ENCODE peak calls at places on chromosomes 12 and 14, in five cellular contexts. One of them, this sample, is unnamed.

GRCh38 chr12:93434305-93434704 is 7.4 kb downstream of the UBE2N start:
- DNase-seq in fibroblast of pulmonary artery: no peak
- DNase-seq in lower lobe of right lung: no peak
- DNase-seq in heart right ventricle: no peak
- DNase-seq in cardiac fibroblast: no peak
- DNase-seq in this sample: no peak

GRCh38 chr12:14393736-14394135 is 28.3 kb downstream of the ATF7IP start:
- DNase-seq in fibroblast of pulmonary artery: peak; percentile 42
- DNase-seq in lower lobe of right lung: no peak
- DNase-seq in heart right ventricle: no peak
- DNase-seq in cardiac fibroblast: peak; percentile 75
- DNase-seq in this sample: no peak

GRCh38 chr12:102407776-102408486 is 72.4 kb downstream of the IGF1 start:
- DNase-seq in fibroblast of pulmonary artery: no peak
- DNase-seq in lower lobe of right lung: no peak
- DNase-seq in heart right ventricle: no peak
- DNase-seq in cardiac fibroblast: no peak
- DNase-seq in this sample: no peak

GRCh38 chr12:23694920-23695319 is 254.6 kb downstream of the SOX5 start:
- DNase-seq in fibroblast of pulmonary artery: no peak
- DNase-seq in lower lobe of right lung: no peak
- DNase-seq in heart right ventricle: no peak
- DNase-seq in cardiac fibroblast: no peak
- DNase-seq in this sample: no peak

GRCh38 chr12:19404232-19404880 is 34.9 kb upstream of the AEBP2 start:
- DNase-seq in fibroblast of pulmonary artery: no peak
- DNase-seq in lower lobe of right lung: no peak
- DNase-seq in heart right ventricle: no peak
- DNase-seq in cardiac fibroblast: no peak
- DNase-seq in this sample: no peak

GRCh38 chr12:116406529-116406928 is 129.0 kb upstream of the MED13L start:
- DNase-seq in fibroblast of pulmonary artery: peak; percentile 91
- DNase-seq in lower lobe of right lung: peak; percentile 77
- DNase-seq in heart right ventricle: peak; percentile 88
- DNase-seq in cardiac fibroblast: peak; percentile 96
- DNase-seq in this sample: peak; percentile 96

GRCh38 chr14:55537782-55538181 is 42.2 kb upstream of the KTN1 start:
- DNase-seq in fibroblast of pulmonary artery: no peak
- DNase-seq in lower lobe of right lung: no peak
- DNase-seq in heart right ventricle: no peak
- DNase-seq in cardiac fibroblast: no peak
- DNase-seq in this sample: no peak

GRCh38 chr14:56244138-56244789 is 126.1 kb downstream of the PELI2 start:
- DNase-seq in fibroblast of pulmonary artery: peak; percentile 87
- DNase-seq in lower lobe of right lung: no peak
- DNase-seq in heart right ventricle: no peak
- DNase-seq in cardiac fibroblast: peak; percentile 90
- DNase-seq in this sample: peak; percentile 29

GRCh38 chr14:91515979-91516378 is 5.9 kb upstream of the PPP4R3A start:
- DNase-seq in fibroblast of pulmonary artery: no peak
- DNase-seq in lower lobe of right lung: no peak
- DNase-seq in heart right ventricle: no peak
- DNase-seq in cardiac fibroblast: no peak
- DNase-seq in this sample: no peak

GRCh38 chr14:58299665-58300202 is 1.4 kb downstream of the ARID4A start:
- DNase-seq in fibroblast of pulmonary artery: no peak
- DNase-seq in lower lobe of right lung: no peak
- DNase-seq in heart right ventricle: no peak
- DNase-seq in cardiac fibroblast: peak; percentile 13
- DNase-seq in this sample: peak; percentile 13

GRCh38 chr14:74637184-74637562 is 25.1 kb upstream of the LTBP2 start:
- DNase-seq in fibroblast of pulmonary artery: no peak
- DNase-seq in lower lobe of right lung: no peak
- DNase-seq in heart right ventricle: no peak
- DNase-seq in cardiac fibroblast: no peak
- DNase-seq in this sample: no peak
- H3K4me3 ChIP-seq in fibroblast of pulmonary artery: no peak overlapping the region
- H3K4me3 ChIP-seq in lower lobe of right lung: no peak overlapping the region
- H3K4me3 ChIP-seq in heart right ventricle: no peak overlapping the region
- H3K4me3 ChIP-seq in cardiac fibroblast: no peak overlapping the region
- H3K4me3 ChIP-seq in this sample: no peak overlapping the region

DNA sequence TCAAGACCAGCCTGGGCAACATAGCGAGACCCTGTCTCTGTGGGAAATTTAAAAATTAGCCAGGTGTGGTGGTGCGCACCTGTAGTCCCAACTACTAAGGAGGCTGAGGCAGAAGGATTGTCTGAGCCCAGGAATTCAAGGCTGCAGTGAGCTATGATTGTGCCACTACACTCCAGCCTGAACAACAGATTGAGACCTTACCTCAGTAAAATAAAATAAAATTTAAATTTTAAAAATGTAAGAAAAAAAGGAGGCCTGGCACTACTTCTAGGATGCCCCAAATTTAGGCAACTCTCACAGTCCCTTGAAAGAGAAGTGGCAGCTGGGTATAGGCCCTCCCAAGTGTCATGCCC is 918 bp upstream of the INHBE start:
- DNase-seq in fibroblast of pulmonary artery: no peak
- DNase-seq in lower lobe of right lung: no peak
- DNase-seq in heart right ventricle: no peak
- DNase-seq in cardiac fibroblast: no peak
- DNase-seq in this sample: no peak
- H3K4me3 ChIP-seq in fibroblast of pulmonary artery: no peak overlapping the region
- H3K4me3 ChIP-seq in lower lobe of right lung: no peak overlapping the region
- H3K4me3 ChIP-seq in heart right ventricle: no peak overlapping the region
- H3K4me3 ChIP-seq in cardiac fibroblast: no peak overlapping the region
- H3K4me3 ChIP-seq in this sample: no peak overlapping the region

GRCh38 chr14:38255408-38255672 is 553 bp downstream of the CLEC14A start:
- DNase-seq in fibroblast of pulmonary artery: no peak
- DNase-seq in lower lobe of right lung: peak; percentile 51
- DNase-seq in heart right ventricle: no peak
- DNase-seq in cardiac fibroblast: peak; percentile 35
- DNase-seq in this sample: no peak
- H3K4me3 ChIP-seq in fibroblast of pulmonary artery: peak overlapping the region; percentile 52
- H3K4me3 ChIP-seq in lower lobe of right lung: peak overlapping the region; percentile 56
- H3K4me3 ChIP-seq in heart right ventricle: peak overlapping the region; percentile 69
- H3K4me3 ChIP-seq in cardiac fibroblast: peak overlapping the region; percentile 56
- H3K4me3 ChIP-seq in this sample: peak overlapping the region; percentile 34

DNA sequence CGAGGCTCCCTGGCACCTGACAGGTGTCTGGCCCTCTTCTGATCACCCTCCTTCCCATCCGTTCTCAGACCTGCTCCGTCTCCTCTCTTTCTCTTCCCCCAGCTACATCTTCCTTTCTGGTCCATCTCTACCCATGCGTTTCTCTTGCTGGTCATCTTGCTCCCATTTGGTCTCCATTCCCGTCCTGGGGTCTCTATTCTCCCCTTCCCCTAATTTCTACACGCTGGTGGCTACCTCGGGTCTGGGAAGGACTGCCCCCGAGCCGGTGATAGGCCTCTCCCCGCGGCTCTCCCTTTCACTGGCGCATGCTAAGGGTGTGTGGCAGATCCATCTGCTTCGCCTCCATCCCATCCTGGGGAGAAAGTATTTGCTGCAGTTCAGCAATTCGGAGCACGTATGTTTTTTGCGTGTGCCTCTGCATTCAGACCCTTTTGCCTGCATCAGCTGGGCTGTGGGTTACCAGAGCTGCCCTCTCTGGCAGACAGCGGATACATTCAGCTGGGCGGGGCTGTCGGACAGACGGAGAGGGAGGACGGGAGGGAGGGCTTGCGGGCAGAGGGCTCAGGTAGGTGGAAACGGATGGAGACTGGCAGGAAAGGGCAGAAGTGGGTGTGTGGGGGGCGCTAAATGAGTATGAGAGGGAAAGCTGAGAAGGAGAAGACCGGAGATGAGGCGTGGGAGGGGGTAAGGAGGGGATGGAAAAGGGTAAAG is 775 bp downstream of the CLSTN3 start:
- DNase-seq in fibroblast of pulmonary artery: peak; percentile 44
- DNase-seq in lower lobe of right lung: peak; percentile 69
- DNase-seq in heart right ventricle: peak; percentile 47
- DNase-seq in cardiac fibroblast: peak; percentile 35
- DNase-seq in this sample: peak; percentile 40
- H3K4me3 ChIP-seq in fibroblast of pulmonary artery: peak overlapping the region; percentile 82
- H3K4me3 ChIP-seq in lower lobe of right lung: peak overlapping the region; percentile 72
- H3K4me3 ChIP-seq in heart right ventricle: peak overlapping the region; percentile 52
- H3K4me3 ChIP-seq in cardiac fibroblast: peak overlapping the region; percentile 67
- H3K4me3 ChIP-seq in this sample: peak overlapping the region; percentile 74

DNA sequence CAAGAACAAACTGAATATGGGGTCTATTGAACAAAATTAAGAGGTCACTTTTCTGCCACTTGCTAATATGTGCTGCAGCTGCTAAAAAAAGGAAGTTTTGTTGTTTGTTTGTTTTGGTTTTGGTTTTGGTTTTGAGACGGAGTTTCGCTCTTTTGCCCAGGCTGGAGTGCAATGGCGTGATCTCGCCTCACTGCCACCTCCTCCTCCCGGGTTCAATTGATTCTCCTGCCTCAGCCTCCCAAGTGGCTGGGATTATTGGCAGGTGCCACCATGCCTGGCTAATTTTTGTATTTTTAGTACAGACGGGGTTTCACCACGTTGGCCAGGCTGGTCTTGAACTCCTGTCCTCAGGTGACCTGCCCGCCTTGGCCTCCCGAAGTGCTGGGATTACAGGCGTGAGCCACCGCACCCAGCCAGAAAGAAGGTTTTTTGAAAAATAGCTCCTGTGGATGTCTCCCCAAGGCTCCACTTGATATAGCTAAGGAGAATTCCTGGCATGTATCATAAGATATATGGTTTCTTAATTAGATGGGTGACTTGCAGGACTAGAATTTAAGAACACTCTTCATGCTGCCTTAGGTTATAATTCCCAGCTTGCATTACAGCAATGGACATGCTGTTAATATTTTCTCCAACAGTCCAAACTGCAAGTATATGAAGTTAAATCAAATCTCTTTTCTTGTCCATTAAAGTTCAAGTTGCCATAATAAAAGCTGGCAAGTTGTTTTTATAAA is 237.6 kb upstream of the AMIGO2 start:
- DNase-seq in fibroblast of pulmonary artery: no peak
- DNase-seq in lower lobe of right lung: no peak
- DNase-seq in heart right ventricle: no peak
- DNase-seq in cardiac fibroblast: peak; percentile 7
- DNase-seq in this sample: no peak
- H3K4me3 ChIP-seq in fibroblast of pulmonary artery: no peak overlapping the region
- H3K4me3 ChIP-seq in lower lobe of right lung: peak overlapping the region; percentile 24
- H3K4me3 ChIP-seq in heart right ventricle: no peak overlapping the region
- H3K4me3 ChIP-seq in cardiac fibroblast: no peak overlapping the region
- H3K4me3 ChIP-seq in this sample: no peak overlapping the region

GRCh38 chr14:72516936-72517408 is 376.9 kb downstream of the DPF3 start:
- DNase-seq in fibroblast of pulmonary artery: peak; percentile 92
- DNase-seq in lower lobe of right lung: no peak
- DNase-seq in heart right ventricle: peak; percentile 44
- DNase-seq in cardiac fibroblast: peak; percentile 92
- DNase-seq in this sample: peak; percentile 81
- H3K4me3 ChIP-seq in fibroblast of pulmonary artery: no peak overlapping the region
- H3K4me3 ChIP-seq in lower lobe of right lung: no peak overlapping the region
- H3K4me3 ChIP-seq in heart right ventricle: no peak overlapping the region
- H3K4me3 ChIP-seq in cardiac fibroblast: no peak overlapping the region
- H3K4me3 ChIP-seq in this sample: no peak overlapping the region

GRCh38 chr12:51217968-51218606 is at the start of gene POU6F1:
- DNase-seq in fibroblast of pulmonary artery: peak; percentile 79
- DNase-seq in lower lobe of right lung: peak; percentile 77
- DNase-seq in heart right ventricle: peak; percentile 77
- DNase-seq in cardiac fibroblast: peak; percentile 77
- DNase-seq in this sample: peak; percentile 76

GRCh38 chr12:51218607-51219161 is 822 bp upstream of the POU6F1 start:
- DNase-seq in fibroblast of pulmonary artery: no peak
- DNase-seq in lower lobe of right lung: peak; percentile 48
- DNase-seq in heart right ventricle: no peak
- DNase-seq in cardiac fibroblast: no peak
- DNase-seq in this sample: no peak

GRCh38 chr12:51214895-51215294 is 3.0 kb downstream of the POU6F1 start:
- DNase-seq in fibroblast of pulmonary artery: no peak
- DNase-seq in lower lobe of right lung: no peak
- DNase-seq in heart right ventricle: no peak
- DNase-seq in cardiac fibroblast: no peak
- DNase-seq in this sample: no peak

GRCh38 chr12:51217133-51217967 is 512 bp downstream of the POU6F1 start:
- DNase-seq in fibroblast of pulmonary artery: peak; percentile 15
- DNase-seq in lower lobe of right lung: peak; percentile 79
- DNase-seq in heart right ventricle: peak; percentile 57
- DNase-seq in cardiac fibroblast: no peak
- DNase-seq in this sample: peak; percentile 8

DNA sequence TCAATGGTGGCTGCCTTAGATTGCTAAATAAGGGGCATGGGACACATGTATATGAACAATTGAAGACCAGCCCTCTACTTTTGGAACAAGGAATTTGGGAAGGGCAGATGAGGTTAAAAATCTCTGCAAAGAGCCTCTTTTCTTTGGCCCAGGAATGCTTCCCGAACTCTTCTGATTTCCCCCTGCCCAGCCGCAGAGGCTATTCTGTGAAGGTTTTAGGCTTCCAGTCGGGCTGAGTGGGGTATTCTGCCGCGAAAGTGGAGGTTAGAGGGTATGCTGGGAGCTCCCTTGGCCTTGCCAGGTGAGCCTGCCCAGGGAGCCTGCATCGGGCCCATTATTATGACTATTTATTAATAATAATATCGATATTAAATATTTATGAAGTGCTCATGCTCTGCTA is 1.2 kb downstream of the POU6F1 start:
- DNase-seq in fibroblast of pulmonary artery: no peak
- DNase-seq in lower lobe of right lung: no peak
- DNase-seq in heart right ventricle: no peak
- DNase-seq in cardiac fibroblast: no peak
- DNase-seq in this sample: no peak
- H3K4me3 ChIP-seq in fibroblast of pulmonary artery: peak overlapping the region; percentile 76
- H3K4me3 ChIP-seq in lower lobe of right lung: peak overlapping the region; percentile 90
- H3K4me3 ChIP-seq in heart right ventricle: peak overlapping the region; percentile 98
- H3K4me3 ChIP-seq in cardiac fibroblast: peak overlapping the region; percentile 71
- H3K4me3 ChIP-seq in this sample: peak overlapping the region; percentile 77

GRCh38 chr12:105562727-105563072 is 232.2 kb downstream of the C12orf75 start:
- DNase-seq in fibroblast of pulmonary artery: no peak
- DNase-seq in lower lobe of right lung: no peak
- DNase-seq in heart right ventricle: no peak
- DNase-seq in cardiac fibroblast: no peak
- DNase-seq in this sample: no peak
- H3K4me3 ChIP-seq in fibroblast of pulmonary artery: peak overlapping the region; percentile 36
- H3K4me3 ChIP-seq in lower lobe of right lung: no peak overlapping the region
- H3K4me3 ChIP-seq in heart right ventricle: no peak overlapping the region
- H3K4me3 ChIP-seq in cardiac fibroblast: peak overlapping the region; percentile 1
- H3K4me3 ChIP-seq in this sample: no peak overlapping the region

GRCh38 chr14:60327447-60328331 is 78.7 kb downstream of the PPM1A start:
- DNase-seq in fibroblast of pulmonary artery: peak; percentile 15
- DNase-seq in lower lobe of right lung: peak; percentile 56
- DNase-seq in heart right ventricle: peak; percentile 23
- DNase-seq in cardiac fibroblast: no peak
- DNase-seq in this sample: peak; percentile 37
- H3K4me3 ChIP-seq in fibroblast of pulmonary artery: peak overlapping the region; percentile 2
- H3K4me3 ChIP-seq in lower lobe of right lung: peak overlapping the region; percentile 43
- H3K4me3 ChIP-seq in heart right ventricle: peak overlapping the region; percentile 3
- H3K4me3 ChIP-seq in cardiac fibroblast: no peak overlapping the region
- H3K4me3 ChIP-seq in this sample: peak overlapping the region; percentile 18

This sample was measured in fibroblast of villous mesenchyme.